ENCODE peak calls at places on chromosomes 3 and 15, in five cellular contexts. K, C, X, Q and B are unnamed samples.

GRCh38 chr3:137709011-137709601 is 55.0 kb upstream of the SOX14 start:
- DNase-seq in K (peak), C (no peak), X (peak), Q (no peak), B (no peak)

GRCh38 chr3:13051066-13051465 is 22.2 kb downstream of the IQSEC1 start:
- DNase-seq in K (no peak), C (no peak), X (no peak), Q (no peak), B (no peak)

GRCh38 chr15:34241376-34242350 is 16.8 kb downstream of the EMC4 start:
- DNase-seq in K (peak), C (peak), X (no peak), Q (no peak), B (no peak)

GRCh38 chr3:195125646-195126045 is 145.3 kb downstream of the XXYLT1 start:
- DNase-seq in K (no peak), C (no peak), X (no peak), Q (no peak), B (no peak)

GRCh38 chr15:77710637-77711036 is 77.9 kb upstream of the LINGO1 start:
- DNase-seq in K (no peak), C (no peak), X (no peak), Q (no peak), B (no peak)

GRCh38 chr15:101615986-101616848 is 36.0 kb downstream of the TM2D3 start:
- DNase-seq in K (peak), C (peak), X (no peak), Q (peak), B (no peak)

GRCh38 chr3:38579551-38580449 is 69.7 kb downstream of the SCN5A start:
- DNase-seq in K (no peak), C (peak), X (no peak), Q (peak), B (peak)

GRCh38 chr3:64717872-64718613 is 30.2 kb upstream of the ADAMTS9 start:
- DNase-seq in K (no peak), C (no peak), X (no peak), Q (no peak), B (no peak)

GRCh38 chr3:111215481-111215880 is 143.9 kb downstream of the NECTIN3 start:
- DNase-seq in K (no peak), C (no peak), X (no peak), Q (no peak), B (no peak)

GRCh38 chr3:43650345-43650744 is 28.5 kb upstream of the ANO10 start:
- DNase-seq in K (no peak), C (no peak), X (no peak), Q (no peak), B (no peak)

GRCh38 chr15:69718916-69719315 is 266.3 kb downstream of the RPLP1 start:
- DNase-seq in K (no peak), C (no peak), X (no peak), Q (peak), B (no peak)

GRCh38 chr3:102419786-102420185 is 15.0 kb upstream of the ZPLD1 start:
- DNase-seq in K (no peak), C (no peak), X (no peak), Q (no peak), B (no peak)

GRCh38 chr3:57048052-57048671 is 12.3 kb upstream of the SPATA12 start:
- DNase-seq in K (no peak), C (peak), X (peak), Q (peak), B (peak)

GRCh38 chr3:135352213-135352612 is 557.2 kb downstream of the EPHB1 start:
- DNase-seq in K (no peak), C (no peak), X (no peak), Q (no peak), B (no peak)

GRCh38 chr15:75348034-75348562 is 1.3 kb downstream of the NEIL1 start:
- DNase-seq in K (no peak), C (no peak), X (no peak), Q (no peak), B (no peak)

GRCh38 chr3:147299656-147300055 is 106.7 kb downstream of the ZIC4 start:
- DNase-seq in K (peak), C (no peak), X (no peak), Q (no peak), B (no peak)

GRCh38 chr3:157807286-157807685 is 298.9 kb downstream of the SHOX2 start:
- DNase-seq in K (no peak), C (no peak), X (no peak), Q (no peak), B (no peak)

GRCh38 chr3:142931222-142931621 is 32.3 kb downstream of the PAQR9 start:
- DNase-seq in K (no peak), C (peak), X (no peak), Q (no peak), B (no peak)

GRCh38 chr15:44662478-44663409 is 718 bp downstream of the SPG11 start:
- DNase-seq in K (peak), C (peak), X (peak), Q (peak), B (peak)

GRCh38 chr3:196778755-196779154 is 39.1 kb downstream of the PAK2 start:
- DNase-seq in K (peak), C (peak), X (no peak), Q (no peak), B (no peak)

GRCh38 chr3:64909757-64910475 is 222.1 kb upstream of the ADAMTS9 start:
- DNase-seq in K (no peak), C (no peak), X (no peak), Q (no peak), B (no peak)

GRCh38 chr3:173007079-173007723 is 133.8 kb downstream of the SPATA16 start:
- DNase-seq in K (no peak), C (no peak), X (no peak), Q (no peak), B (no peak)

GRCh38 chr3:111618945-111619344 is 23.8 kb upstream of the ZBED2 start:
- DNase-seq in K (no peak), C (no peak), X (no peak), Q (no peak), B (no peak)

GRCh38 chr15:79023918-79024317 is 66.7 kb downstream of the RASGRF1 start:
- DNase-seq in K (no peak), C (no peak), X (no peak), Q (no peak), B (no peak)

GRCh38 chr15:55589297-55589696 is 1.2 kb upstream of the PYGO1 start:
- DNase-seq in K (no peak), C (no peak), X (no peak), Q (no peak), B (no peak)

GRCh38 chr3:119293761-119294401 is at the start of gene ARHGAP31:
- DNase-seq in K (peak), C (peak), X (no peak), Q (peak), B (peak)

GRCh38 chr3:187713504-187713903 is 11.1 kb upstream of the RTP2 start:
- DNase-seq in K (peak), C (peak), X (no peak), Q (no peak), B (no peak)

GRCh38 chr3:149487598-149488197 is 13.2 kb downstream of the TM4SF4 start:
- DNase-seq in K (no peak), C (peak), X (no peak), Q (no peak), B (no peak)

GRCh38 chr15:101121511-101122090 is 130.2 kb downstream of the CHSY1 start:
- DNase-seq in K (peak), C (peak), X (no peak), Q (peak), B (peak)

GRCh38 chr3:184740509-184741258 is 28.8 kb upstream of the MAGEF1 start:
- DNase-seq in K (peak), C (peak), X (no peak), Q (no peak), B (peak)

GRCh38 chr3:52838561-52839267 is 3.9 kb upstream of the MUSTN1 start:
- DNase-seq in K (no peak), C (no peak), X (no peak), Q (no peak), B (no peak)

GRCh38 chr3:190387578-190388213 is at the start of gene CLDN16:
- DNase-seq in K (no peak), C (no peak), X (no peak), Q (no peak), B (no peak)

GRCh38 chr15:85118581-85118980 is 136.9 kb downstream of the PDE8A start:
- DNase-seq in K (no peak), C (no peak), X (no peak), Q (no peak), B (no peak)

GRCh38 chr3:167837430-167837829 is 101.9 kb downstream of the SERPINI1 start:
- DNase-seq in K (no peak), C (peak), X (no peak), Q (no peak), B (no peak)

GRCh38 chr3:50334339-50335075 is 6.1 kb downstream of the RASSF1 start:
- DNase-seq in K (no peak), C (no peak), X (no peak), Q (no peak), B (no peak)

GRCh38 chr3:154430014-154430413 is at the start of gene GPR149:
- DNase-seq in K (no peak), C (no peak), X (no peak), Q (no peak), B (no peak)

GRCh38 chr3:57179580-57180410 is 14.6 kb upstream of the IL17RD start:
- DNase-seq in K (no peak), C (peak), X (no peak), Q (no peak), B (no peak)